ENCODE peak calls at places on chromosome 18, in seven cellular contexts. One of them, this sample, is unnamed.

GRCh38 chr18:24734058-24734457 is 273.6 kb downstream of the HRH4 start:
- DNase-seq in CD8-positive, alpha-beta memory T cell: no peak
- DNase-seq in NCI-H1417: peak; percentile 8
- DNase-seq in stimulated activated CD8-positive, alpha-beta memory T cell treated with anti-CD3 and anti-CD28 coated beads, Interleukin-2, amount 100 ng/mL, for 1 hour: no peak
- DNase-seq in astrocyte: no peak
- DNase-seq in NCI-H1694 treated with DMSO at 0.1 percent for 48 hours: no peak
- DNase-seq in adrenal gland: no peak
- DNase-seq in this sample: peak; percentile 35

GRCh38 chr18:11752116-11752911 is 63.2 kb downstream of the GNAL start:
- DNase-seq in NCI-H1694 treated with DMSO at 0.1 percent for 48 hours: no peak
- DNase-seq in NCI-H1417: no peak
- DNase-seq in adrenal gland: no peak
- DNase-seq in stimulated activated CD8-positive, alpha-beta memory T cell treated with anti-CD3 and anti-CD28 coated beads, Interleukin-2, amount 100 ng/mL, for 1 hour: no peak
- DNase-seq in CD8-positive, alpha-beta memory T cell: no peak
- DNase-seq in astrocyte: peak; percentile 16
- DNase-seq in this sample: peak; percentile 13

GRCh38 chr18:21735452-21736015 is 5.1 kb upstream of the MIB1 start:
- DNase-seq in stimulated activated CD8-positive, alpha-beta memory T cell treated with anti-CD3 and anti-CD28 coated beads, Interleukin-2, amount 100 ng/mL, for 1 hour: peak; percentile 7
- DNase-seq in astrocyte: no peak
- DNase-seq in NCI-H1417: peak; percentile 14
- DNase-seq in NCI-H1694 treated with DMSO at 0.1 percent for 48 hours: no peak
- DNase-seq in CD8-positive, alpha-beta memory T cell: peak; percentile 63
- DNase-seq in adrenal gland: no peak
- DNase-seq in this sample: no peak

GRCh38 chr18:58788971-58789797 is 75.5 kb upstream of the ZNF532 start:
- DNase-seq in stimulated activated CD8-positive, alpha-beta memory T cell treated with anti-CD3 and anti-CD28 coated beads, Interleukin-2, amount 100 ng/mL, for 1 hour: no peak
- DNase-seq in NCI-H1417: no peak
- DNase-seq in adrenal gland: peak; percentile 81
- DNase-seq in NCI-H1694 treated with DMSO at 0.1 percent for 48 hours: no peak
- DNase-seq in astrocyte: peak; percentile 77
- DNase-seq in CD8-positive, alpha-beta memory T cell: no peak
- DNase-seq in this sample: no peak

GRCh38 chr18:79496237-79496977 is 100.7 kb downstream of the NFATC1 start:
- DNase-seq in NCI-H1417: no peak
- DNase-seq in stimulated activated CD8-positive, alpha-beta memory T cell treated with anti-CD3 and anti-CD28 coated beads, Interleukin-2, amount 100 ng/mL, for 1 hour: no peak
- DNase-seq in NCI-H1694 treated with DMSO at 0.1 percent for 48 hours: no peak
- DNase-seq in CD8-positive, alpha-beta memory T cell: peak; percentile 16
- DNase-seq in adrenal gland: no peak
- DNase-seq in astrocyte: no peak
- DNase-seq in this sample: no peak

GRCh38 chr18:3015203-3015590 is 2.3 kb upstream of the LPIN2 start:
- DNase-seq in CD8-positive, alpha-beta memory T cell: no peak
- DNase-seq in astrocyte: peak; percentile 66
- DNase-seq in NCI-H1417: no peak
- DNase-seq in adrenal gland: no peak
- DNase-seq in stimulated activated CD8-positive, alpha-beta memory T cell treated with anti-CD3 and anti-CD28 coated beads, Interleukin-2, amount 100 ng/mL, for 1 hour: no peak
- DNase-seq in NCI-H1694 treated with DMSO at 0.1 percent for 48 hours: no peak
- DNase-seq in this sample: no peak

GRCh38 chr18:79533591-79533990 is 137.9 kb downstream of the NFATC1 start:
- DNase-seq in adrenal gland: no peak
- DNase-seq in NCI-H1694 treated with DMSO at 0.1 percent for 48 hours: no peak
- DNase-seq in NCI-H1417: no peak
- DNase-seq in stimulated activated CD8-positive, alpha-beta memory T cell treated with anti-CD3 and anti-CD28 coated beads, Interleukin-2, amount 100 ng/mL, for 1 hour: no peak
- DNase-seq in CD8-positive, alpha-beta memory T cell: peak; percentile 22
- DNase-seq in astrocyte: no peak
- DNase-seq in this sample: no peak

GRCh38 chr18:25445430-25445829 is 93.5 kb upstream of the ZNF521 start:
- DNase-seq in stimulated activated CD8-positive, alpha-beta memory T cell treated with anti-CD3 and anti-CD28 coated beads, Interleukin-2, amount 100 ng/mL, for 1 hour: no peak
- DNase-seq in astrocyte: no peak
- DNase-seq in CD8-positive, alpha-beta memory T cell: no peak
- DNase-seq in adrenal gland: no peak
- DNase-seq in NCI-H1694 treated with DMSO at 0.1 percent for 48 hours: no peak
- DNase-seq in NCI-H1417: no peak
- DNase-seq in this sample: no peak

GRCh38 chr18:42274488-42275137 is 319.6 kb downstream of the PIK3C3 start:
- DNase-seq in astrocyte: no peak
- DNase-seq in adrenal gland: no peak
- DNase-seq in CD8-positive, alpha-beta memory T cell: no peak
- DNase-seq in NCI-H1417: no peak
- DNase-seq in stimulated activated CD8-positive, alpha-beta memory T cell treated with anti-CD3 and anti-CD28 coated beads, Interleukin-2, amount 100 ng/mL, for 1 hour: no peak
- DNase-seq in NCI-H1694 treated with DMSO at 0.1 percent for 48 hours: peak; percentile 34
- DNase-seq in this sample: no peak

GRCh38 chr18:46226461-46226860 is 122.3 kb downstream of the HAUS1 start:
- DNase-seq in CD8-positive, alpha-beta memory T cell: no peak
- DNase-seq in NCI-H1417: no peak
- DNase-seq in NCI-H1694 treated with DMSO at 0.1 percent for 48 hours: no peak
- DNase-seq in astrocyte: peak; percentile 61
- DNase-seq in stimulated activated CD8-positive, alpha-beta memory T cell treated with anti-CD3 and anti-CD28 coated beads, Interleukin-2, amount 100 ng/mL, for 1 hour: no peak
- DNase-seq in adrenal gland: no peak
- DNase-seq in this sample: no peak

GRCh38 chr18:36665952-36666351 is 162.8 kb downstream of the TPGS2 start:
- DNase-seq in adrenal gland: no peak
- DNase-seq in NCI-H1694 treated with DMSO at 0.1 percent for 48 hours: no peak
- DNase-seq in stimulated activated CD8-positive, alpha-beta memory T cell treated with anti-CD3 and anti-CD28 coated beads, Interleukin-2, amount 100 ng/mL, for 1 hour: no peak
- DNase-seq in NCI-H1417: no peak
- DNase-seq in CD8-positive, alpha-beta memory T cell: no peak
- DNase-seq in astrocyte: no peak
- DNase-seq in this sample: no peak

GRCh38 chr18:63261029-63261428 is 58.5 kb downstream of the BCL2 start:
- DNase-seq in stimulated activated CD8-positive, alpha-beta memory T cell treated with anti-CD3 and anti-CD28 coated beads, Interleukin-2, amount 100 ng/mL, for 1 hour: no peak
- DNase-seq in adrenal gland: no peak
- DNase-seq in astrocyte: no peak
- DNase-seq in NCI-H1417: no peak
- DNase-seq in CD8-positive, alpha-beta memory T cell: no peak
- DNase-seq in NCI-H1694 treated with DMSO at 0.1 percent for 48 hours: no peak
- DNase-seq in this sample: no peak

This sample was measured in occipital lobe.